ENCODE peak calls at places on chromosomes 13 and 19, in six cellular contexts. Z, R, T, Y, X and Q are unnamed samples. For H3K9me3, the result is how much of the 10 kb centered on the place peaks cover.

GRCh38 chr13:32587774-32588165 is 1.5 kb downstream of the PDS5B start:
- DNase-seq in Z (no peak), R (no peak), T (no peak), Y (no peak), X (no peak), Q (no peak)

GRCh38 chr19:29075149-29075548 is 137.8 kb downstream of the UQCRFS1 start:
- DNase-seq in Z (no peak), R (no peak), T (no peak), Y (no peak), X (no peak), Q (no peak)

GRCh38 chr13:106683179-106683578 is 115.2 kb upstream of the ARGLU1 start:
- DNase-seq in Z (no peak), R (no peak), T (no peak), Y (no peak), X (no peak), Q (no peak)

GRCh38 chr19:45290381-45290931 is 32.2 kb downstream of the CKM start:
- DNase-seq in Z (no peak), R (no peak), T (no peak), Y (no peak), X (no peak), Q (no peak)

GRCh38 chr13:59673301-59673700 is 490.4 kb downstream of the DIAPH3 start:
- DNase-seq in Z (no peak), R (no peak), T (no peak), Y (no peak), X (no peak), Q (no peak)

GRCh38 chr13:71677114-71677513 is 189.9 kb downstream of the DACH1 start:
- DNase-seq in Z (no peak), R (no peak), T (no peak), Y (no peak), X (no peak), Q (no peak)

GRCh38 chr19:16654151-16654550 is 5.8 kb downstream of the SMIM7 start:
- DNase-seq in Z (no peak), R (no peak), T (no peak), Y (no peak), X (no peak), Q (no peak)

GRCh38 chr13:31016342-31017325 is 84.2 kb downstream of the TEX26 start:
- DNase-seq in Z (no peak), R (no peak), T (no peak), Y (no peak), X (no peak), Q (no peak)

GRCh38 chr19:2015611-2015950 is at the start of gene BTBD2:
- DNase-seq in Z (peak), R (peak), T (peak), Y (peak), X (peak), Q (peak)

GRCh38 chr19:11027381-11027780 is 61.9 kb upstream of the LDLR start:
- DNase-seq in Z (no peak), R (no peak), T (no peak), Y (no peak), X (no peak), Q (no peak)

DNA sequence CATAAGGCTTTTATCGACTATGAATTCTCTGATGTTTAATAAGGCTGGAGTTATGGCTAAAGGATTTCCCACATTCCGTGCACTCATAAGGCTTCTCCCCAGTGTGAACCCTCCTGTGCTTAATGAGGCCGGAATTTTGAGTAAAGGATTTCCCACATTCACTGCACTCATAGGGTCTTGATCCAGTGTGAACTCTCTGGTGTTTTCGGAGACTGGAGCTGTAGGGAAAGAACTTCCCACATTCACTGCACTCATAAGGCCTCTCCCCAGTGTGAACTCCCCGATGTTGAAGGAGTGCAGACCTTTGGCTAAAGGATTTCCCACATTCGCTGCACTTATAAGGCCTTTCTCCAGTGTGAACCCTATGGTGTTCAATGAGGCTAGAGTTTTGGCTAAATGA is 7.4 kb downstream of the ZNF154 start:
- DNase-seq in Z (no peak), R (no peak), T (no peak), Y (no peak), X (no peak), Q (no peak)
- H3K9me3 ChIP-seq in Z (under half), R (half or more), T (under half), Y (under half), X (under half), Q (half or more)

DNA sequence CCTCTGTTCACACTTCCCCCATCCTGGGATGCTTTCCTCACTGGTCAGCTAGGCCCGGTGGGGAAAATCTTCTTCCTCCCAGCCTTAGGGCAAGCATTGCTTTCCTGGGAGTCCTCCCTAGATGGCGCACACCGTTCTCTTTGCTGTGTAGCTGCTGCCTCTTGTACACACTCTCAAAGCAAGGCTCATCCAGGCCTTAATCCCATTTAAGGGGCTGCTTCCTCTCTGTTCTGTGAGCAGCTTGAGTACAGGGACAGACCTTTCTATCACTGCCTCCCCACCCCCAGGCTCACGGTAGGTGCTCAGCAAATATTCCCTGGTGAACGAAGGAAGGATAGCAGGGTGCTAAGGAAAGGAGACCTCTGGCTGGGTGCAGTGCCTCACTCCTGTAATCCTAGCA is 11.0 kb downstream of the SLC7A10 start:
- DNase-seq in Z (peak), R (no peak), T (no peak), Y (no peak), X (no peak), Q (no peak)
- TF ChIP-seq CTCF in Z (peak), R (no peak), T (no peak), Y (no peak), X (no peak), Q (no peak)

GRCh38 chr19:48719263-48720171 is at the start of gene MAMSTR:
- DNase-seq in Z (no peak), R (peak), T (no peak), Y (peak), X (no peak), Q (no peak)
- H3K27ac ChIP-seq in Z (peak), R (peak), T (no peak), Y (peak), X (peak), Q (peak)

DNA sequence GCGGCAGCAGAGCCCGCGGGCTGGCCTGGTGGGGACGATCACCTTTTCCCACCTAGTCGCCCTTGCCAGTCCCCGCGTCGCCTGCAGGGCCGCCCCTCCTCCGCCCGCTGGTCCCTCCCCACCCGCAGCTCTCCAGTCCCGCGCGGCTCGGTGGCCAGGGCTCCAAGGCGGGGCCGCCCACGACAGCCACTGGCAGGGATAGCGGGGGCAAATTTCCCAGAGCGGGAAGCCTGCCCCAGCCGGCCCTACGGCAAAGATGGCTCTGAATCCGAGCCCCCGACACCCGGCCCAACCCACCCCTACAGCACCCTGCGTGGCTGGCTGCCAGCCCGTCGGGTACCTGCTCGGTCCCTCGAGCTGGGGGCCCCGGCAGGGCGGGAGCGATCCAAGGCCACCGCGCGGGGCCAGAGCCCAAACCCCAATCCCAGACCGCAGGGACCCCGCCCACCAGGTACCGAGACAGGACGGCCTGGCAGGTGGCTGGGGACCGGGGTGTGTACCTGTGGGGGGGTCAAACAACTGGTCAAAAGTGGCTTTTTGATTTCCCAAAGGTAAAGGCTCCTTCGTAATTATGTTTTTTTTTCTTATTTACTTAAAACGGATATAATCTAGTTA is 6.3 kb upstream of the ZNF98 start:
- DNase-seq in Z (no peak), R (no peak), T (no peak), Y (no peak), X (no peak), Q (no peak)
- H3K9me3 ChIP-seq in Z (under half), R (under half), T (under half), Y (under half), X (under half), Q (under half)

GRCh38 chr13:35957174-35957867 is 173.9 kb downstream of the DCLK1 start:
- DNase-seq in Z (no peak), R (no peak), T (no peak), Y (no peak), X (no peak), Q (no peak)
- TF ChIP-seq CTCF in Z (no peak), R (no peak), T (no peak), Y (no peak), X (no peak), Q (no peak)